ENCODE peak calls at places on chromosomes 5 and 9, in four cellular contexts. F, V, K and J are unnamed samples.

GRCh38 chr5:115685480-115685879 is 59.6 kb upstream of the TMED7 start:
- DNase-seq in F (no peak), K (no peak), V (no peak), J (no peak)

GRCh38 chr5:169390265-169390664 is 89.3 kb upstream of the SLIT3 start:
- DNase-seq in F (no peak), V (no peak), K (no peak), J (no peak)

GRCh38 chr5:17807069-17807468 is 172.8 kb downstream of the TAF11L14 start:
- DNase-seq in V (no peak), K (no peak), F (no peak), J (no peak)

GRCh38 chr9:18173923-18174322 is 300.0 kb upstream of the ADAMTSL1 start:
- DNase-seq in F (no peak), V (no peak), K (no peak), J (no peak)

GRCh38 chr9:124660341-124660801 is 110.7 kb downstream of the NR6A1 start:
- DNase-seq in K (no peak), V (no peak), F (no peak), J (peak)

GRCh38 chr9:133658442-133659431 is 22.6 kb downstream of the DBH start:
- DNase-seq in K (peak), V (no peak), F (peak), J (peak)

GRCh38 chr5:148730955-148731898 is 76.9 kb upstream of the HTR4 start:
- DNase-seq in F (peak), V (peak), K (peak), J (peak)

GRCh38 chr9:100637787-100638186 is 59.9 kb downstream of the CAVIN4 start:
- DNase-seq in K (no peak), F (no peak), V (no peak), J (peak)

GRCh38 chr9:36034911-36035490 is 1.7 kb upstream of the RECK start:
- DNase-seq in F (no peak), K (no peak), V (no peak), J (no peak)

GRCh38 chr9:107390319-107390718 is 99.2 kb downstream of the KLF4 start:
- DNase-seq in K (no peak), F (no peak), V (no peak), J (no peak)

GRCh38 chr9:4306066-4306787 is 6.4 kb upstream of the GLIS3 start:
- DNase-seq in V (no peak), K (no peak), F (no peak), J (peak)

GRCh38 chr9:8856686-8857329 is 1057.2 kb upstream of the DMAC1 start:
- DNase-seq in V (no peak), K (no peak), F (no peak), J (no peak)

GRCh38 chr9:108876425-108876824 is 14.4 kb downstream of the ACTL7A start:
- DNase-seq in V (no peak), K (no peak), F (no peak), J (no peak)

GRCh38 chr5:43036856-43037711 is 3.0 kb downstream of the ANXA2R start:
- DNase-seq in K (peak), F (no peak), V (no peak), J (peak)

GRCh38 chr9:21688108-21689102 is 114.0 kb upstream of the MTAP start:
- DNase-seq in K (peak), F (no peak), V (no peak), J (peak)

GRCh38 chr5:126386146-126386545 is 37.1 kb upstream of the GRAMD2B start:
- DNase-seq in K (no peak), F (no peak), V (no peak), J (no peak)

GRCh38 chr9:34079181-34079580 is 30.5 kb upstream of the UBAP2 start:
- DNase-seq in K (no peak), F (peak), V (no peak), J (no peak)

GRCh38 chr9:18496586-18496985 is 22.6 kb downstream of the ADAMTSL1 start:
- DNase-seq in F (no peak), K (no peak), V (no peak), J (no peak)

GRCh38 chr5:113278976-113279375 is 155.8 kb downstream of the TSSK1B start:
- DNase-seq in K (no peak), V (no peak), F (no peak), J (no peak)

GRCh38 chr5:129094087-129094923 is at the start of gene ISOC1:
- DNase-seq in F (peak), K (peak), V (peak), J (peak)
- TF ChIP-seq CTCF in F (no peak), K (peak), V (no peak), J (peak)

DNA sequence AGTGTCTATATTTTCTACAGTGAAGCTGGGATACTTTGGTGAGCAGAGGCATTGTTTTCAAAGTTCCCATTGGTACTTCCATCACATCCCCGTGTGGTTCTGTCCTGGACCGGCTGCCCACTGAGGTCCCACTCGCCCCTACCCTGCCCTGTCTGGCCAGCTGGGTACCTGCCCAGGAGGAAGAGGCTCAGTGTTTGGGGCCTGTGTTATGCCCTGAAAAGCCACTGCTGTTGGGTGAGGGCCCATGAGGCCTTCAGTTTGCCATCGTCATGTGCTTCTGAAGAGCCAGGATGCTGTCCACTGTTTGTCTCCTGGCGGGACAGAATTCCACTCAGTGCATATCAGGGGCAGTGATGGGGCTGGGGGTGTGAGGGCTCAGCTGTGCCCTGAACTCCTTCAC is 2.6 kb upstream of the CEP72 start:
- DNase-seq in F (no peak), K (no peak), V (peak), J (no peak)
- TF ChIP-seq CTCF in F (no peak), K (no peak), V (no peak), J (no peak)

DNA sequence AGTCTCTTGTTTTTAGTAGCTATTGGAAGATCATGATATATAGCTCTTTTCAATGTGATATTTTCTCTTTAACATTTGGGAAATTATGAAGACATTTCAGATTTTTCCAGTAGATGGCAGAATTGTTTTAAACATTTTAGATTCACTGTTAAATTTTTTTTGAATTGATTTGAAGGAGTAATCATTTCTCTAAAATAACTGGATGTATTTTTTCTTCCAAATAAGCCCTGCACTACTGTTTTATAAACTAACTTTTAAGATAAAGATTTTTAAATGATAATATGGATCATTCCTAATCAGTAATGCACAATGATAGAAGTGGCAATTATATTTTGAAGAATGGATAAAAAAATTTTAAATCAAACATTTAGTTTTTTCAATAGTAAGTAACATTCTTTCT is 14.2 kb downstream of the NDUFAF2 start:
- DNase-seq in F (peak), K (no peak), V (no peak), J (no peak)
- TF ChIP-seq CTCF in F (peak), K (peak), V (peak), J (no peak)

GRCh38 chr9:16030513-16031185 is 477.8 kb downstream of the CCDC171 start:
- DNase-seq in K (no peak), V (peak), F (peak), J (peak)

GRCh38 chr9:16032799-16033198 is 480.0 kb downstream of the CCDC171 start:
- DNase-seq in K (no peak), F (peak), V (no peak), J (peak)

GRCh38 chr9:16031486-16031885 is 478.6 kb downstream of the CCDC171 start:
- DNase-seq in K (no peak), V (no peak), F (no peak), J (no peak)

GRCh38 chr9:16033253-16033652 is 480.4 kb downstream of the CCDC171 start:
- DNase-seq in V (no peak), F (no peak), K (no peak), J (no peak)

GRCh38 chr9:16031971-16032370 is 479.1 kb downstream of the CCDC171 start:
- DNase-seq in F (no peak), K (no peak), V (no peak), J (no peak)
- TF ChIP-seq CTCF in F (no peak), K (no peak), V (no peak), J (no peak)

DNA sequence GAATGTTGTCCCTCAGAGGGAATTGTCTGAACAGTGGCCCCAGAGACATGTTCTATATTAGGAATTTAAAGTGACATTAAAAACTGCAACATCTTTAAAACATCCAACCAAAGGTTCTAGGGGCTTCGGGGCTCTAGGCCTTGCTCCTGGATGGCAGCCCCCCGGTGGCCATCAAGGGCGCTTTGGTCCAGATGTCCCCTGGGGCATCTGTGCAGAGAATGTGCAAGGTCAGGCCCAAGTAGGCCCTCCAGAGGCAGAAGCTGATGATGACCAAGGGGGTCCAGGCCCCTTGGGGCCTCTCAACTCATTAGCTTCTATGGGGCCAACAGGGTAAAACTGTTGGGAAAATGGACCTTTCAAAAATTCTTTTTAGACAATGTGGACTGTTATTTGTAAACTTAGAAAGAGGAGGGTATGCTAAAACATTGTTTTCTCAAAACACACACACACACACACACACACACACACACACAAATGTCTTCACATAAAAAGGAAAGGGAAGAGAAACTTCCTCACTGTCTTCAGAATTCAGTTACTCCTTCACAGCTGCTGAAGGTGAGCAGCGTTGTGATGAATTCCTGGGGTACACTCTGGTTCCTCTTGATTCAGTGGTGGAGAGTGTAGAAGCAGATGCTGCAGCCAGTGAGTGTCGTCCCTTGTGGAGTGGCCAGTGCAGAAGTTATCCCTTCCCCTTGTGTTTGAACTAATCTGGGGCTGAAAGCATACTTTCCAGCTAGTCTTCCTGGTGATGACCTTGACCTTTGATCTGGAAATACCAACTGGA is 125.2 kb downstream of the WDR41 start:
- DNase-seq in K (no peak), F (no peak), V (no peak), J (no peak)
- TF ChIP-seq CTCF in K (no peak), F (peak), V (no peak), J (no peak)

DNA sequence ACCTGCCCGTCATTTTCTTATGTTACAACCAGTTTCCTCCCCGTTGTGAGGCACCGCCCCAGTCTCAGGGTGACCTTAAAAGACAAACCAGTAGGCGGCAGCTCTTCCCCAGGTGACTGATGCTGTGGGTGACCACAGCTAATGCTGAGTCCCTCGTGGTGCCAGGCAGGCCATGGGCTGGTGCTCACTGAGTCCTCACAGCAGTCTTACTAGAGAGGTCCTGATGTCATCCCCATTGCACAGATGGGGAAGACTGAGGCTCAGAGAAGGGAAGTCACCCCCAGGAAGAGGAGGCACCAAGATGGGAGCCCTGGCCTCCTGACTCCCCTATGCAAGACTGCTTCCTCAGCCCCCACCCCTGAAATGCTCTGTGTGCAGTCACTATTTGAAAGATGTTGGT is 978 bp downstream of the CFAP157 start:
- DNase-seq in F (peak), V (no peak), K (no peak), J (no peak)
- TF ChIP-seq CTCF in F (peak), V (no peak), K (no peak), J (no peak)

DNA sequence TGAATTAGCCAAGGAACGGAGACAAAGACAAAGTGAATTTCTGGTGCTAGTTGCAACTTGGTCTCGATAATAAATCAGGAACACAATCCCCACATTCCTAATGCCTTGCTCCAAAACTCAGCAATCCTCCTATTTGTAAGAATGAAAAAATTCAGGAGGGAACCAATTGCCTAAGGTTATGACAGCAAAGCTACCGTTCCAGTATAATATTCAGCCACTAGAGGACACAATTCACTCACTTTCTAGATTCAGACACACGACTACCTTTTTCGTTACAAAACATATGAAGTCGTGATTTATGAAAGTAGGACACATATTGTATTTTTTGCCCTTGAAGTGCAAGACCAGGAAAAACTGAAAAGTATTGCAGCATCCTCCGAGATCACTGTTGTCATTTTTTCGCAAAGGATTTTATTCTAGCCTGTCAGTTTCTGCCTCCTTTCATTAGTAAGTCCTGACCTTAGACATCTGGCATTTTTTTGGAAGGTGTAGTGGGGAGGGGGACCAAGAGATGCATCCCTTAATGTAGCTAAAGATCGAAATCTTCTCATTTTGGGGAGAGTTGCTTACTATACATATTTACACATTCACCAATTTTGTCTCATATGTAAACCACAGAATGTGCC is 133.1 kb downstream of the DOCK8 start:
- DNase-seq in F (peak), V (no peak), K (no peak), J (no peak)
- TF ChIP-seq CTCF in F (peak), V (peak), K (peak), J (peak)